ENCODE peak calls at places on chromosome 2, in seven cellular contexts. Z is mesendoderm, T is IMR-90, D is H9, C is H1, U is mesenchymal stem cell, K is neuronal stem cell. F is an unnamed sample.
A peak's percentile ranks its signal among the peaks of the same experiment; 100 is the strongest.

GRCh38 chr2:180625006-180625844 is 355.2 kb upstream of the UBE2E3 start:
- DNase-seq in Z (no peak), T (peak; percentile 92), D (no peak), C (no peak), U (peak; percentile 63), K (no peak), F (no peak)

GRCh38 chr2:127630409-127631183 is 15.4 kb upstream of the GPR17 start:
- DNase-seq in Z (no peak), T (no peak), D (no peak), C (no peak), U (no peak), K (no peak), F (no peak)

GRCh38 chr2:73939419-73939818 is 12.7 kb downstream of the DGUOK start:
- DNase-seq in Z (peak; percentile 47), T (peak; percentile 50), D (peak; percentile 45), C (no peak), U (peak; percentile 38), K (no peak), F (peak; percentile 38)

GRCh38 chr2:121220995-121221394 is 64.0 kb downstream of the TFCP2L1 start:
- DNase-seq in Z (no peak), T (no peak), D (no peak), C (no peak), U (no peak), K (no peak), F (no peak)

GRCh38 chr2:88545118-88545517 is 82.1 kb downstream of the EIF2AK3 start:
- DNase-seq in Z (peak; percentile 82), T (peak; percentile 38), D (peak; percentile 73), C (no peak), U (peak; percentile 34), K (no peak), F (peak; percentile 51)

GRCh38 chr2:110101280-110101844 is 14.3 kb downstream of the MALL start:
- DNase-seq in Z (peak; percentile 83), T (peak; percentile 100), D (peak; percentile 57), C (no peak), U (peak; percentile 99), K (no peak), F (peak; percentile 73)

GRCh38 chr2:98551316-98551715 is 57.0 kb downstream of the COA5 start:
- DNase-seq in Z (no peak), T (no peak), D (no peak), C (no peak), U (no peak), K (no peak), F (no peak)

GRCh38 chr2:158529379-158530110 is 72.8 kb downstream of the PKP4 start:
- DNase-seq in Z (peak; percentile 48), T (peak; percentile 80), D (no peak), C (no peak), U (peak; percentile 78), K (no peak), F (no peak)

GRCh38 chr2:209556354-209556961 is 132.6 kb downstream of the MAP2 start:
- DNase-seq in Z (peak; percentile 27), T (peak; percentile 59), D (no peak), C (no peak), U (peak; percentile 28), K (no peak), F (no peak)

GRCh38 chr2:64330281-64330680 is 123.7 kb upstream of the LGALSL start:
- DNase-seq in Z (no peak), T (no peak), D (no peak), C (no peak), U (no peak), K (no peak), F (no peak)

GRCh38 chr2:128809256-128809636 is 490.6 kb upstream of the HS6ST1 start:
- DNase-seq in Z (no peak), T (peak; percentile 23), D (no peak), C (no peak), U (peak; percentile 21), K (no peak), F (no peak)

GRCh38 chr2:152585830-152586484 is 131.3 kb downstream of the PRPF40A start:
- DNase-seq in Z (no peak), T (peak; percentile 96), D (no peak), C (no peak), U (peak; percentile 94), K (no peak), F (no peak)

GRCh38 chr2:47299555-47299954 is 103.4 kb upstream of the MSH2 start:
- DNase-seq in Z (peak; percentile 73), T (peak; percentile 86), D (no peak), C (no peak), U (peak; percentile 89), K (no peak), F (peak; percentile 78)

GRCh38 chr2:27370816-27371620 is 602 bp downstream of the SNX17 start:
- DNase-seq in Z (peak; percentile 56), T (peak; percentile 53), D (no peak), C (peak; percentile 47), U (peak; percentile 76), K (no peak), F (peak; percentile 55)

GRCh38 chr2:240420206-240420899 is 15.1 kb upstream of the GPC1 start:
- DNase-seq in Z (no peak), T (no peak), D (no peak), C (no peak), U (no peak), K (no peak), F (no peak)

GRCh38 chr2:5373200-5373599 is 319.0 kb upstream of the SOX11 start:
- DNase-seq in Z (peak; percentile 90), T (no peak), D (peak; percentile 75), C (peak; percentile 93), U (no peak), K (peak; percentile 86), F (no peak)

GRCh38 chr2:120949027-120949956 is 213.6 kb downstream of the GLI2 start:
- DNase-seq in Z (no peak), T (no peak), D (no peak), C (no peak), U (peak; percentile 18), K (no peak), F (no peak)

GRCh38 chr2:38619458-38620164 is 16.9 kb upstream of the HNRNPLL start:
- DNase-seq in Z (no peak), T (peak; percentile 67), D (no peak), C (no peak), U (peak; percentile 39), K (no peak), F (no peak)

GRCh38 chr2:84849271-84849952 is 31.5 kb downstream of the TRABD2A start:
- DNase-seq in Z (no peak), T (peak; percentile 60), D (no peak), C (no peak), U (no peak), K (no peak), F (peak; percentile 58)

GRCh38 chr2:173652731-173653426 is 298.2 kb downstream of the CDCA7 start:
- DNase-seq in Z (peak; percentile 45), T (peak; percentile 96), D (no peak), C (no peak), U (peak; percentile 92), K (no peak), F (peak; percentile 81)

GRCh38 chr2:146363731-146364130 is 1481.1 kb upstream of the ACVR2A start:
- DNase-seq in Z (no peak), T (peak; percentile 38), D (no peak), C (no peak), U (peak; percentile 17), K (no peak), F (no peak)

GRCh38 chr2:241009601-241010530 is 11.4 kb downstream of the SNED1 start:
- DNase-seq in Z (peak; percentile 92), T (peak; percentile 50), D (peak; percentile 76), C (peak; percentile 76), U (peak; percentile 53), K (no peak), F (no peak)

GRCh38 chr2:233967163-233967562 is 50.0 kb downstream of the TRPM8 start:
- DNase-seq in Z (no peak), T (no peak), D (no peak), C (no peak), U (no peak), K (no peak), F (no peak)

GRCh38 chr2:238568455-238569414 is 142.0 kb downstream of the ASB1 start:
- DNase-seq in Z (no peak), T (no peak), D (no peak), C (no peak), U (no peak), K (no peak), F (no peak)

GRCh38 chr2:177691177-177691576 is 298.6 kb downstream of the AGPS start:
- DNase-seq in Z (no peak), T (no peak), D (no peak), C (no peak), U (no peak), K (no peak), F (no peak)
- H3K18ac ChIP-seq in Z (no peak overlapping the region), T (no peak overlapping the region), D (no peak overlapping the region), C (no peak overlapping the region), U (no peak overlapping the region), K (no peak overlapping the region), F (no peak overlapping the region)

GRCh38 chr2:25539141-25539540 is 134.2 kb downstream of the DTNB start:
- DNase-seq in Z (no peak), T (no peak), D (no peak), C (no peak), U (no peak), K (no peak), F (no peak)

GRCh38 chr2:25537526-25537925 is 135.9 kb downstream of the DTNB start:
- DNase-seq in Z (no peak), T (no peak), D (no peak), C (no peak), U (no peak), K (no peak), F (no peak)

GRCh38 chr2:25529034-25529433 is 144.3 kb downstream of the DTNB start:
- DNase-seq in Z (no peak), T (no peak), D (no peak), C (no peak), U (no peak), K (no peak), F (no peak)

GRCh38 chr2:25534455-25534854 is 138.9 kb downstream of the DTNB start:
- DNase-seq in Z (no peak), T (no peak), D (no peak), C (no peak), U (no peak), K (no peak), F (no peak)
- H4K8ac ChIP-seq in Z (no peak overlapping the region), T (no peak overlapping the region), D (no peak overlapping the region), C (no peak overlapping the region), U (no peak overlapping the region), K (no peak overlapping the region), F (no peak overlapping the region)

DNA sequence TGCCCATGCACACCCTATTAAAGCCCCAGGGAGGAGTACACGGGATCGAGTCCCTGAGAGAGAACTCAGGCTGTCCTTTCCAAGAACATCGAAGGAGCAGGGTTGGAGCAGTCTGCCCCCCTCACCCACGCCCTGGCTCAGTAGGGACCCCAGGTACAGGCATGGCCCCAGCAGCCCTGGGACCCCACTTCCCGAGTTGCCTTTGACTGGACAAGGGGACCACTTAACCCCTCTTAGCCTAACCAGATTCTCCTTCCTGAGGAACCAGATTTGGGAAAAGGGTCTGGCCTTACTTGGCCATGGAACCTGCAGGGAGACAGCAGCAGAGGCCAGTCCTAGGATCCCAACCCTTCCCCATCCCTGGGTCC is 37.2 kb downstream of the FAM178B start:
- DNase-seq in Z (no peak), T (no peak), D (no peak), C (no peak), U (no peak), K (no peak), F (no peak)
- H3K4ac ChIP-seq in Z (no peak overlapping the region), T (no peak overlapping the region), D (no peak overlapping the region), C (no peak overlapping the region), U (no peak overlapping the region), K (no peak overlapping the region), F (no peak overlapping the region)

GRCh38 chr2:148044322-148044721 is 23.4 kb downstream of the MBD5 start:
- DNase-seq in Z (no peak), T (no peak), D (no peak), C (no peak), U (no peak), K (no peak), F (no peak)

GRCh38 chr2:148042219-148042618 is 21.3 kb downstream of the MBD5 start:
- DNase-seq in Z (no peak), T (peak; percentile 20), D (no peak), C (no peak), U (no peak), K (no peak), F (no peak)

GRCh38 chr2:148039783-148040182 is 18.9 kb downstream of the MBD5 start:
- DNase-seq in Z (no peak), T (no peak), D (no peak), C (no peak), U (no peak), K (no peak), F (no peak)
- H3K18ac ChIP-seq in Z (no peak overlapping the region), T (no peak overlapping the region), D (no peak overlapping the region), C (no peak overlapping the region), U (no peak overlapping the region), K (no peak overlapping the region), F (no peak overlapping the region)